ENCODE peak calls at places on chromosomes 16 and 17, in nine cellular contexts. G is esophagus muscularis mucosa, D is transverse colon, M is upper lobe of right lung, C is neural crest cell, H is GM10248, K is fibroblast of mammary gland, A is mesothelial cell of epicardium, S is fibroblast of lung. N is an unnamed sample.

GRCh38 chr16:20675488-20676267 is 21.8 kb downstream of the ACSM1 start:
- DNase-seq in G (no peak), D (peak), M (no peak), C (no peak), H (peak), K (peak), A (no peak), S (no peak), N (no peak)

GRCh38 chr17:6413073-6413472 is 21.8 kb downstream of the AIPL1 start:
- DNase-seq in G (no peak), D (no peak), M (no peak), C (no peak), H (peak), K (peak), A (no peak), S (peak), N (no peak)

GRCh38 chr17:21204923-21205322 is 9.0 kb downstream of the TMEM11 start:
- DNase-seq in G (no peak), D (no peak), M (no peak), C (peak), H (no peak), K (no peak), A (no peak), S (no peak), N (no peak)

GRCh38 chr17:80763293-80763867 is 218.7 kb downstream of the RPTOR start:
- DNase-seq in G (no peak), D (no peak), M (no peak), C (no peak), H (no peak), K (no peak), A (no peak), S (no peak), N (no peak)

GRCh38 chr17:9766970-9767369 is 24.4 kb downstream of the DHRS7C start:
- DNase-seq in G (no peak), D (no peak), M (no peak), C (no peak), H (no peak), K (peak), A (no peak), S (no peak), N (no peak)

GRCh38 chr16:50881953-50882352 is 140.1 kb downstream of the CYLD start:
- DNase-seq in G (peak), D (no peak), M (no peak), C (no peak), H (no peak), K (no peak), A (no peak), S (no peak), N (no peak)

GRCh38 chr16:5502467-5502869 is 404.9 kb upstream of the EEF2KMT start:
- DNase-seq in G (no peak), D (peak), M (no peak), C (peak), H (no peak), K (no peak), A (no peak), S (no peak), N (peak)

GRCh38 chr16:5018791-5019190 is 14.9 kb downstream of the NAGPA start:
- DNase-seq in G (no peak), D (no peak), M (no peak), C (no peak), H (no peak), K (no peak), A (no peak), S (peak), N (no peak)

GRCh38 chr16:74611721-74612120 is 4.8 kb upstream of the GLG1 start:
- DNase-seq in G (no peak), D (no peak), M (no peak), C (no peak), H (no peak), K (peak), A (no peak), S (peak), N (no peak)

GRCh38 chr17:16304832-16305231 is 48.4 kb downstream of the CENPV start:
- DNase-seq in G (no peak), D (no peak), M (no peak), C (peak), H (peak), K (peak), A (no peak), S (peak), N (no peak)

GRCh38 chr16:81513204-81514040 is 68.8 kb downstream of the CMIP start:
- DNase-seq in G (no peak), D (no peak), M (no peak), C (no peak), H (no peak), K (peak), A (no peak), S (peak), N (no peak)

GRCh38 chr16:62190426-62190825 is 154.2 kb upstream of the CDH8 start:
- DNase-seq in G (no peak), D (no peak), M (no peak), C (no peak), H (no peak), K (no peak), A (no peak), S (no peak), N (no peak)

GRCh38 chr16:50182441-50182840 is 29.3 kb downstream of the TENT4B start:
- DNase-seq in G (no peak), D (no peak), M (no peak), C (no peak), H (no peak), K (no peak), A (no peak), S (no peak), N (no peak)

GRCh38 chr16:55324491-55325447 is 766 bp downstream of the IRX6 start:
- DNase-seq in G (no peak), D (no peak), M (peak), C (no peak), H (no peak), K (peak), A (no peak), S (no peak), N (no peak)

GRCh38 chr16:28264656-28265055 is 27.7 kb upstream of the SBK1 start:
- DNase-seq in G (no peak), D (peak), M (no peak), C (no peak), H (no peak), K (peak), A (no peak), S (no peak), N (no peak)

DNA sequence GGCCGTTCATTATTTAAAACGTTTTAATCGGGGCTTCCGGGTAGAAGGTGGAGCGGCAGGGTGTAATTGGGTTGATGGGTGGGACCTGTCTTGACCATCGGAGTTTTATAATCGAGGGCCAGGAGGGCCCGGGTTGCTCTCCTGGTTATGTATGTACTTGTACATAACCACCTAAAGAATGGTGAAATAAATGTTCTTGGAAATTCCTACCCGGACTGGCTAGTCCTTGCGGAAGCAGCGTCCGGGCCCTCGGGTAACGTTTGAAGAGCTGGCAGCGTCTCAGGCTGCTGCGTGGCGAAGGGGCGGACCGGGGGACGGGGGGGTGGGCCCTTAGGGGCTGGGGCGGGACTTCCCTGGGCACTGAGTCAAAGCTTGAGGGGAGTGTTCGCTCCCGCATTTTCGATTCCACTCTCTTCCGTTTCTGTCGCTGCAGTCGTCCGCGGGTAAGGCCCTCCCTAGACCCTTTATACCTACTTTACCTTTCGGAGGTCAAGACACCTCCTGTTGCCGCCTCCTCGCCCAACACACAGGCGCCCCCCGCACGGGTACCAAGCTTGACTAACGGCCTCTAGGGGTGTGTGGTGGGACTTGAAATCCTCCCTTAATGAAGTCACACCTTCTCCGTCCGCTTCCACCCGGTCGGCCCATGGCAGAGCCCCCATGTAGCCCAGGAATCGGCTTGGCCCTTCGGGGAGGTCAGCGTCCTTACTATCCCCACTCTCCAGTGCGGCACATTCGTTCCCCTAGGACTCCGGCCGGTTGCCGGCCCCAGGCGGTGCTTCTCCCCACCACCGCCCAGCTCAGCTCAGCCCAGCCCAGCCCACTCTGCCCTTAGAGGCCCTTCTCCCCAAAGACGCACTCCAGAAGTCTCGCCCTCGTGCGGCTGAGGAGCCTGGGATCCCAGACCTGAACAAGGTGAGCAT is at the start of gene TMEM106A:
- DNase-seq in G (peak), D (peak), M (peak), C (peak), H (peak), K (peak), A (peak), S (peak), N (peak)
- TF ChIP-seq CTCF in G (peak), D (peak), M (peak), C (peak), H (peak), K (peak), A (peak), S (peak), N (peak)

DNA sequence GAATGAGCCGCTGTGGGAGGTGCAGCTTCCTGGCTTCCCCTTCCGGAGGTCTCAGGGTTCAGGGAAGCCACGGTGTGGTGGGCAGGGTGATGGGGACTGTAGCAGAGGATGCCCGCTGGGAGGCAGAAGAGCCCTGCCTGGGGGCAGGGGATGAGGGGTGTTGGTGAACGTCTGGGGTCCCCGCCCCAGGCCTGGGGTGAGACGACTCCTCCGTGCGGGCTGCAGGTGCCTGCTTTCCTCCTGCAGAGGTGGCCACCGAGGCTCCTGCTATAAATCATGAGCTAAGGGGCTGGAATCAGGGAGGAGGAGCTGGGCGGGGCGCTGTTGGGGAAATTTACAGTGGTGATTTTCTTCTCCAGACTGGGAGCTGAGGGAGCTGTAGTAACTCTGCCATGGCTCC is 167.0 kb downstream of the MRM1 start:
- DNase-seq in G (no peak), D (no peak), M (no peak), C (no peak), H (no peak), K (no peak), A (no peak), S (no peak), N (no peak)
- TF ChIP-seq CTCF in G (no peak), D (no peak), M (no peak), C (no peak), H (peak), K (no peak), A (no peak), S (no peak), N (no peak)

GRCh38 chr17:76458580-76459490 is 5.9 kb upstream of the UBE2O start:
- DNase-seq in G (no peak), D (peak), M (peak), C (peak), H (peak), K (peak), A (no peak), S (peak), N (no peak)
- TF ChIP-seq CTCF in G (no peak), D (peak), M (peak), C (peak), H (peak), K (peak), A (peak), S (peak), N (peak)

GRCh38 chr17:78366109-78366848 is 6.4 kb upstream of the SOCS3 start:
- DNase-seq in G (no peak), D (no peak), M (peak), C (no peak), H (peak), K (no peak), A (no peak), S (peak), N (no peak)
- TF ChIP-seq CTCF in G (no peak), D (no peak), M (no peak), C (no peak), H (no peak), K (no peak), A (no peak), S (no peak), N (no peak)

GRCh38 chr17:47243737-47244598 is 9.7 kb upstream of the ITGB3 start:
- DNase-seq in G (no peak), D (no peak), M (no peak), C (no peak), H (no peak), K (no peak), A (no peak), S (no peak), N (no peak)
- TF ChIP-seq CTCF in G (no peak), D (no peak), M (no peak), C (no peak), H (no peak), K (no peak), A (no peak), S (no peak), N (no peak)

DNA sequence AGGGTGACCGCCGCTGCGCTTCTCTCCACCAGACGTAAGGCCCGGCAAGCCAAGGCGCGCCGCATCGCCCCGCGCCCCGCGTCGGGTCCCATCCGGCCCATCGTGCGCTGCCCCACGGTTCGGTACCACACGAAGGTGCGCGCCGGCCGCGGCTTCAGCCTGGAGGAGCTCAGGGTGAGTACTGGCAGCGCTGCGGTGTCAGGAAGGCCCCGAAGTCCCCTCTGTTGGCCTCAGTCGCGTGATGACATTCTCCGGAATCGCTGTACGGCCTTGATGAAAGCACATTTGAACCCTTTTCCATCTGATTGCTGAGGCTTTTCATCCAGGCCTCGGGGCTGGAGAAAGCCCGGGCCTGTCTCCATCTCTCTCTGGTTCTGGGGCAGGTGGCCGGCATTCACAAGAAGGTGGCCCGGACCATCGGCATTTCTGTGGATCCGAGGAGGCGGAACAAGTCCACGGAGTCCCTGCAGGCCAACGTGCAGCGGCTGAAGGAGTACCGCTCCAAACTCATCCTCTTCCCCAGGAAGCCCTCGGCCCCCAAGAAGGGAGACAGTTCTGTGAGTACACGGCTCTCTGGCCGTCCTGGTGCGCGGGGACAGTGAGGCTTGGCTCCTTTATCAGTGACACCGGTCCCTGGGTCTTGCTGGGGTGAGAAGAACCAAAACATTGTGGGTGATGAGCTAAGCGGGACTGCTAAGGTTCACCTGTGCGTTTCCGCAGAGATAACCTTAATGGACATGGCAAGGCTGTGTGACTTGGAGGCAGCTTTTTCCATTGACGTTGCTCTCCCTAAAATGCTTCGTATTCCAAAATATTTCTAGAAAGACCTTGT is 929 bp downstream of the RPL13 start:
- DNase-seq in G (no peak), D (no peak), M (no peak), C (no peak), H (no peak), K (no peak), A (no peak), S (no peak), N (no peak)
- TF ChIP-seq CTCF in G (no peak), D (no peak), M (no peak), C (no peak), H (no peak), K (no peak), A (no peak), S (no peak), N (no peak)

N was measured in progenitor cell of endocrine pancreas.